ENCODE peak calls at places on chromosomes 1 and 21, in four cellular contexts. V is GM12878, C is HepG2, N is K562. Y is an unnamed sample.

GRCh38 chr21:26199471-26199870 is 28.9 kb upstream of the APP start:
- DNase-seq in V (no peak), C (no peak), N (no peak), Y (no peak)

GRCh38 chr1:37085393-37085792 is 51.1 kb upstream of the GRIK3 start:
- DNase-seq in V (no peak), C (peak), N (peak), Y (peak)

GRCh38 chr1:223756002-223756775 is 43.9 kb downstream of the CAPN2 start:
- DNase-seq in V (no peak), C (no peak), N (no peak), Y (no peak)

GRCh38 chr1:84077476-84078107 is 66.5 kb upstream of the PRKACB start:
- DNase-seq in V (no peak), C (peak), N (peak), Y (peak)

GRCh38 chr1:183635112-183635605 is 424 bp downstream of the ARPC5 start:
- DNase-seq in V (no peak), C (no peak), N (peak), Y (no peak)

GRCh38 chr1:160625725-160626498 is 20.9 kb downstream of the SLAMF1 start:
- DNase-seq in V (no peak), C (no peak), N (peak), Y (no peak)

GRCh38 chr1:202959276-202959620 is 1.1 kb upstream of the ADIPOR1 start:
- DNase-seq in V (no peak), C (peak), N (peak), Y (peak)

GRCh38 chr1:41741244-41741643 is 177.5 kb downstream of the HIVEP3 start:
- DNase-seq in V (no peak), C (no peak), N (no peak), Y (no peak)

GRCh38 chr21:14900611-14901010 is 164.2 kb downstream of the NRIP1 start:
- DNase-seq in V (no peak), C (no peak), N (no peak), Y (no peak)

GRCh38 chr1:154896811-154897286 is 26.8 kb upstream of the KCNN3 start:
- DNase-seq in V (no peak), C (no peak), N (no peak), Y (no peak)

GRCh38 chr21:41536076-41536826 is 28.3 kb upstream of the TMPRSS2 start:
- DNase-seq in V (no peak), C (no peak), N (no peak), Y (no peak)

GRCh38 chr21:46211786-46212720 is 16.5 kb downstream of the LSS start:
- DNase-seq in V (no peak), C (no peak), N (no peak), Y (no peak)

GRCh38 chr1:232416026-232416568 is 213.8 kb downstream of the SIPA1L2 start:
- DNase-seq in V (no peak), C (no peak), N (no peak), Y (no peak)

GRCh38 chr1:59695301-59695700 is 119.4 kb upstream of the HOOK1 start:
- DNase-seq in V (no peak), C (no peak), N (no peak), Y (no peak)

GRCh38 chr1:58754683-58755467 is 29.0 kb downstream of the JUN start:
- DNase-seq in V (no peak), C (no peak), N (peak), Y (no peak)

GRCh38 chr1:68815632-68816031 is 318.8 kb upstream of the DEPDC1 start:
- DNase-seq in V (no peak), C (no peak), N (no peak), Y (no peak)

GRCh38 chr1:163875927-163876320 is 554.2 kb downstream of the NUF2 start:
- DNase-seq in V (no peak), C (no peak), N (no peak), Y (peak)

GRCh38 chr1:108646661-108647269 is 14.1 kb downstream of the HENMT1 start:
- DNase-seq in V (no peak), C (peak), N (no peak), Y (no peak)

GRCh38 chr1:206634365-206635079 is 814 bp upstream of the DYRK3 start:
- DNase-seq in V (no peak), C (peak), N (peak), Y (peak)

GRCh38 chr1:230146709-230147108 is 79.7 kb downstream of the GALNT2 start:
- DNase-seq in V (no peak), C (no peak), N (no peak), Y (no peak)

GRCh38 chr1:25793585-25794170 is 6.3 kb upstream of the SELENON start:
- DNase-seq in V (no peak), C (no peak), N (no peak), Y (no peak)

GRCh38 chr1:241551759-241552638 is 19.8 kb downstream of the KMO start:
- DNase-seq in V (peak), C (no peak), N (peak), Y (no peak)

GRCh38 chr1:40281852-40282251 is 23.8 kb downstream of the ZMPSTE24 start:
- DNase-seq in V (no peak), C (peak), N (no peak), Y (no peak)

GRCh38 chr21:34202553-34203332 is 129.4 kb downstream of the MRPS6 start:
- DNase-seq in V (no peak), C (no peak), N (no peak), Y (no peak)

GRCh38 chr1:17215545-17215890 is 10.6 kb downstream of the PADI1 start:
- DNase-seq in V (no peak), C (no peak), N (no peak), Y (no peak)

GRCh38 chr1:84436907-84437667 is 38.8 kb downstream of the DNASE2B start:
- DNase-seq in V (no peak), C (no peak), N (no peak), Y (no peak)

GRCh38 chr1:11946647-11947046 is 12.1 kb downstream of the PLOD1 start:
- DNase-seq in V (no peak), C (no peak), N (no peak), Y (no peak)

GRCh38 chr1:12599657-12600056 is 18.4 kb downstream of the DHRS3 start:
- DNase-seq in V (no peak), C (no peak), N (no peak), Y (no peak)

GRCh38 chr1:84782311-84782771 is 92.1 kb upstream of the SSX2IP start:
- DNase-seq in V (no peak), C (peak), N (peak), Y (peak)

GRCh38 chr1:119613769-119614358 is 34.2 kb downstream of the ZNF697 start:
- DNase-seq in V (peak), C (peak), N (peak), Y (peak)

GRCh38 chr1:233652536-233652935 is 38.6 kb downstream of the KCNK1 start:
- DNase-seq in V (no peak), C (no peak), N (no peak), Y (no peak)

GRCh38 chr1:199545780-199546179 is 481.7 kb upstream of the NR5A2 start:
- DNase-seq in V (no peak), C (no peak), N (no peak), Y (peak)

GRCh38 chr1:57605933-57606332 is 182.1 kb upstream of the DAB1 start:
- DNase-seq in V (no peak), C (no peak), N (no peak), Y (no peak)

GRCh38 chr21:31988492-31989285 is 115.9 kb downstream of the HUNK start:
- DNase-seq in V (no peak), C (no peak), N (no peak), Y (no peak)

GRCh38 chr21:38258803-38259485 is 2.2 kb downstream of the KCNJ15 start:
- DNase-seq in V (no peak), C (no peak), N (no peak), Y (peak)

GRCh38 chr1:235009561-235010306 is 118.9 kb downstream of the TOMM20 start:
- DNase-seq in V (no peak), C (no peak), N (no peak), Y (no peak)

GRCh38 chr1:162973381-162973795 is 95.8 kb upstream of the RGS4 start:
- DNase-seq in V (no peak), C (no peak), N (no peak), Y (no peak)

GRCh38 chr1:6269997-6270401 is 9.1 kb upstream of the GPR153 start:
- DNase-seq in V (no peak), C (no peak), N (no peak), Y (no peak)

GRCh38 chr1:170213598-170213997 is 67.8 kb downstream of the NTMT2 start:
- DNase-seq in V (no peak), C (no peak), N (no peak), Y (no peak)
- TF ChIP-seq BHLHE40 in V (no peak), C (no peak), N (no peak), Y (no peak)

GRCh38 chr1:21586926-21587601 is 77.8 kb downstream of the ALPL start:
- DNase-seq in V (no peak), C (peak), N (peak), Y (peak)
- TF ChIP-seq REST in V (no peak), C (no peak), N (no peak), Y (no peak)

DNA sequence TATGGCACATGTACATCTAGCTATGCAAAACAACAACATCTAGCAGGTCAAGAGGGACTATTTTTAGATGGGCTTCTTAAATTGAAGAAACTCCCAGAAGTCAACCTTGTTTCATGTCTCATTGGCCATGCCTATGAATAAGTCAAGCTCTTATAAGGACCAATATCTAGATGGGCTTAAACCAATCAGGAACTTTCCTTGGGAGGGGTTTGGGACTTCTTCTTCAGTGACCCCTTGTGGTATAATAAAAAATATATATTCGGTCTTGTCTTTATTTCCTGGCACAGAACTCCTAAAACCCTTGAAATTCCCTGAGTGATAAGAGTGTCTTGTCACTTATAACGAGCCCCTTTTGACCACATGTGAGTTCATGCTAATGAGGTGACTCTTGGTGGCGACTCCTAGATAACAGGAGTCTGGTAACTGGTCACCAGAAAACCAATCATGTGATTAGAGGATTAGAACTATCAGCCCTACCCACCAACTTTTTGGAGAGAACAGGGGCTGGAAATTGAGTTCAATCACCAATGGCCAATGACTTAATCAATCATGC is 218.3 kb downstream of the HHIPL2 start:
- DNase-seq in V (no peak), C (no peak), N (no peak), Y (no peak)
- TF ChIP-seq BHLHE40 in V (no peak), C (no peak), N (no peak), Y (no peak)

DNA sequence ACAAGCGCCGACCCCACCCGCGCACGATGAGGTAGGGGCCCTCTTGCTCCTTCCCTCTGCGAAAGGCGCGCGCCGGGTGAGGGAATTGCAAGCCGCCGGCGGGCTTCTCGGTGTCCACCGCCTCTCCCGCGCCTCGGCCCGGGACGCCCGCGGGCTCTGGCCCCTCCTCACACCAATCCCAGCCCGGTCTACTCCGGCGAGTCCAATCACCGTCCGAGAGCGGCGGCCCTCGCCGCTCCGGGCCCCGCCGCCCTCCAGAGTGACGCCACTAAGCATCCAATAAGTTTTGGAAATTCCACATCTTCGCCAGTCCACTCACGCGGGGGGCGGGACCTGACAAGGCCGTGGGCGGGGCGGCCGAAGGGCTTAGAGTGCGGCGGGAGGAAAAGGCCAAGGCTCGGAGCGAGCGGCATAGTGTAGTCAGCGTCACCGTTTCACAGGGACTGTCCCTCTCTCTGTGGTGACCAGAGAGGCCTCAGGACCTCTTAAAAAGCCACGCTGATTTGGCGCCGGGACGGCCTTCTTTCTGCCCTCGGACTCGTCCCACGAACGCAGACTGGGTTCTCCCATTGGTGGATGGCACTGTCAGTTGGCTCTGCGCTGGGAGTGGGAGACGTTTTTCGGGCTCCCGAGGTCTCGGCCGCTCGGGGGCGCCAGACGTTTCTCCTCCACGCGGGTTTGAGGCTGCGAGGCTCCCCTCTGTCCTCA is at the start of gene TRIM45:
- DNase-seq in V (peak), C (peak), N (peak), Y (peak)
- TF ChIP-seq REST in V (no peak), C (no peak), N (peak), Y (no peak)

GRCh38 chr1:91913018-91913417 is 27.1 kb upstream of the TGFBR3 start:
- DNase-seq in V (no peak), C (no peak), N (no peak), Y (no peak)
- TF ChIP-seq BHLHE40 in V (no peak), C (no peak), N (no peak), Y (no peak)

GRCh38 chr1:236078988-236079387 is 14.1 kb upstream of the NID1 start:
- DNase-seq in V (no peak), C (no peak), N (no peak), Y (no peak)

GRCh38 chr1:236073307-236073897 is 8.5 kb upstream of the NID1 start:
- DNase-seq in V (no peak), C (peak), N (no peak), Y (no peak)

GRCh38 chr1:236079703-236080245 is 14.9 kb upstream of the NID1 start:
- DNase-seq in V (no peak), C (no peak), N (no peak), Y (no peak)

GRCh38 chr1:236072001-236072400 is 7.1 kb upstream of the NID1 start:
- DNase-seq in V (no peak), C (no peak), N (no peak), Y (no peak)

GRCh38 chr1:236075848-236076247 is 11.0 kb upstream of the NID1 start:
- DNase-seq in V (no peak), C (peak), N (no peak), Y (no peak)
- TF ChIP-seq REST in V (no peak), C (no peak), N (no peak), Y (no peak)

GRCh38 chr1:54289061-54289938 is 89.3 kb downstream of the MRPL37 start:
- DNase-seq in V (no peak), C (no peak), N (no peak), Y (no peak)
- TF ChIP-seq BHLHE40 in V (no peak), C (no peak), N (no peak), Y (no peak)

GRCh38 chr1:30809514-30810263 is 52.1 kb upstream of the LAPTM5 start:
- DNase-seq in V (no peak), C (no peak), N (peak), Y (no peak)

GRCh38 chr1:30810416-30811105 is 53.0 kb upstream of the LAPTM5 start:
- DNase-seq in V (no peak), C (no peak), N (no peak), Y (no peak)

GRCh38 chr1:30807318-30808066 is 49.9 kb upstream of the LAPTM5 start:
- DNase-seq in V (no peak), C (no peak), N (no peak), Y (no peak)

GRCh38 chr1:30806381-30807317 is 49.1 kb upstream of the LAPTM5 start:
- DNase-seq in V (no peak), C (no peak), N (no peak), Y (no peak)

DNA sequence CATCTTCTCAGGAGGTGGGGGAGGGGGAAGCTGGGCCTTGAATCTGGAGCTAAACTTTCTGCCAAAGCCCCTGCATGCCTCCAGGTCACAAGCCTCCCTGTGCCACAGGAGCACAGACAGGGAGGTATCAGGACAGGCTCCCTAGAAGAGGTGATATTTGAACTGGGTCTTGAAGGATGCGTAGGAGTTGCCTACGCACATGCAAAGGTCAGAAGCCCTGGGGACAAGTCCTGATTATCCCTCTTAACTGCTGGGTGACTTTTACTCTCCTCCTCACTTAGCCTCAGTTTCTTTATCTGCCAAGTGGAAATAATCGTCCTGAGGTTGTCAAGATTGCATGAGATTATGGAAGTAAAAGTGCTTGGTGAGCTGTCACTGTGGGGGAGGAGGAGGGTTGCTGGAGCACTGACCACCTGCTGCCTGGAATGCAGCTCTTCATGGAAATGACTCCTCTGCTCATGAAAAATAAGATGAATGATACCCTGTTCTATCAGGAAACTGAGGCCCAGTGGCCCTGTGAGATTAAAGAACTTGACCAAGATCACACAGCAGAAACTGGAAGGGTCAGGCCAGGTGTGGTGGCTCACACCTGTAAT is 50.6 kb upstream of the LAPTM5 start:
- DNase-seq in V (no peak), C (no peak), N (no peak), Y (no peak)
- TF ChIP-seq REST in V (no peak), C (no peak), N (no peak), Y (no peak)

GRCh38 chr1:1181938-1182410 is 8.3 kb downstream of the TTLL10 start:
- DNase-seq in V (no peak), C (no peak), N (no peak), Y (no peak)

GRCh38 chr1:1185101-1185765 is 11.6 kb downstream of the TTLL10 start:
- DNase-seq in V (no peak), C (no peak), N (peak), Y (no peak)

GRCh38 chr1:1183221-1183747 is 9.6 kb downstream of the TTLL10 start:
- DNase-seq in V (no peak), C (no peak), N (no peak), Y (no peak)

GRCh38 chr1:1182491-1183220 is 9.0 kb downstream of the TTLL10 start:
- DNase-seq in V (no peak), C (no peak), N (no peak), Y (no peak)

DNA sequence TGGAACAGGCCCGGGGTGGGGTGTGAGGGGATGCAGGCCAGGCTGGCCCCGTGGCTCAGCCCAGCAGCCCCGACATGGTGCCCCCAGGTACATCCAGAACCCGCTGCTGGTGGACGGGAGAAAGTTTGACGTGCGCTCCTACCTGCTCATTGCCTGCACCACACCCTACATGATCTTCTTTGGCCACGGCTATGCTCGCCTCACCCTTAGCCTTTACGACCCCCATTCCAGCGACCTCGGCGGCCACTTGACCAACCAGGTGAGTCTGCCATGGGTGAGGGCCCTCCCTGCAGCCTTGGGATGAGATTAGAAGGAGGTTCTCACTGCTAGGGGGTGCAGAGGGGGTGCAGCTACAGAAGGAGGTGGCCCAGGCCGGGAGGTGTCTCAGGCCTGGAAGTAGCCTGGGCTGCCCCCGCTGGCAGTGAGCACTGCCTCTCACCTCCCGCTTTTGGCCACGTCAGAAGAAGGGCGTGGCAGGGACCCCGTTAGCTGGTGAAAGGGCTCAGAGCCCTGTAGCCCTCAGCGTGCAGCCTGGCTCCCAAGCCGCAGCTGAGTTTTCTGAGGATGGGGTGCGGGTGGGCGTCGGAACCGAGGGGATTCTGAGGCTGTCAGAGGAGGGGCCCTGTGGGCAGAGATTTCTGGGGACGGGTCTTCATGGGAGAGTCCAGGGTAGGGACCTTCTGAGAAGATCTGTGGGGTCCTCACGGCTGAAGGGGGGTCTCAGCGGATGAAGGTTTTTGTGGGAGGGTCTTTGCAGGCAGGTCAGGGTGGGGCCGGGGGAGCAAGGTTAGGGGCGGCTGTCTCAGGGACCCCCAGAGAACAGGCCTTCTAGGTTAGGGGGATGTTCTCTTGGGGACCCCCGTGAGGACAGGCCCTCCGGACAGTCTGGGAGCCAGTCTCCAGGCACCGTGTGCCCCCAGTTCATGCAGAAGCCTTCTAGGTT is 10.4 kb downstream of the TTLL10 start:
- DNase-seq in V (no peak), C (no peak), N (no peak), Y (no peak)
- TF ChIP-seq BHLHE40 in V (no peak), C (no peak), N (no peak), Y (no peak)

Y was measured in A549.